ENCODE peak calls at places on chromosomes 11 and 22, in four cellular contexts. S, N, T and M are unnamed samples.

GRCh38 chr22:46547179-46547882 is 9.9 kb upstream of the CELSR1 start:
- DNase-seq in S (no peak), N (no peak), T (peak; percentile 66), M (no peak)

GRCh38 chr22:22235564-22235963 is 9.0 kb upstream of the VPREB1 start:
- DNase-seq in S (no peak), N (peak; percentile 65), T (peak; percentile 56), M (no peak)

GRCh38 chr11:120236169-120237107 is 3.5 kb upstream of the POU2F3 start:
- DNase-seq in S (no peak), N (no peak), T (no peak), M (no peak)

GRCh38 chr22:39535302-39535805 is 2.8 kb upstream of the RPS19BP1 start:
- DNase-seq in S (no peak), N (no peak), T (peak; percentile 50), M (no peak)

GRCh38 chr11:1299621-1300020 is 9.8 kb downstream of the TOLLIP start:
- DNase-seq in S (no peak), N (no peak), T (no peak), M (no peak)

GRCh38 chr11:94771390-94771789 is 3.2 kb downstream of the AMOTL1 start:
- DNase-seq in S (no peak), N (no peak), T (no peak), M (no peak)

GRCh38 chr22:29702025-29702930 is 17.5 kb upstream of the CABP7 start:
- DNase-seq in S (peak; percentile 41), N (no peak), T (no peak), M (no peak)

GRCh38 chr11:104925850-104926249 is 27.6 kb upstream of the CASP12 start:
- DNase-seq in S (no peak), N (no peak), T (no peak), M (no peak)

GRCh38 chr22:50627452-50627913 is 469 bp downstream of the ARSA start:
- DNase-seq in S (no peak), N (no peak), T (no peak), M (no peak)

GRCh38 chr11:117345039-117345438 is 17.4 kb downstream of the CEP164 start:
- DNase-seq in S (no peak), N (no peak), T (no peak), M (no peak)

GRCh38 chr22:26174280-26174679 is 5.0 kb downstream of the SEZ6L start:
- DNase-seq in S (no peak), N (no peak), T (peak; percentile 59), M (no peak)

GRCh38 chr11:12845739-12846358 is 163.3 kb upstream of the RASSF10 start:
- DNase-seq in S (peak; percentile 74), N (no peak), T (no peak), M (no peak)

GRCh38 chr22:39721456-39722325 is 151.1 kb downstream of the CACNA1I start:
- DNase-seq in S (no peak), N (no peak), T (no peak), M (no peak)

GRCh38 chr11:68501813-68502212 is 41.3 kb downstream of the PPP6R3 start:
- DNase-seq in S (no peak), N (no peak), T (no peak), M (no peak)

GRCh38 chr11:111066861-111067260 is 178.7 kb upstream of the POU2AF2 start:
- DNase-seq in S (no peak), N (no peak), T (no peak), M (no peak)

GRCh38 chr11:2523821-2524391 is 79.1 kb downstream of the KCNQ1 start:
- DNase-seq in S (no peak), N (no peak), T (peak; percentile 5), M (no peak)

GRCh38 chr22:45179276-45180049 is 15.7 kb downstream of the NUP50 start:
- DNase-seq in S (no peak), N (no peak), T (no peak), M (no peak)

GRCh38 chr11:4511267-4511666 is 28.8 kb downstream of the OR52K1 start:
- DNase-seq in S (no peak), N (no peak), T (no peak), M (no peak)

GRCh38 chr11:38990841-38991240 is 2392.8 kb upstream of the RAG2 start:
- DNase-seq in S (no peak), N (no peak), T (no peak), M (no peak)

GRCh38 chr11:132685174-132685611 is 847.1 kb downstream of the OPCML start:
- DNase-seq in S (no peak), N (no peak), T (no peak), M (no peak)

GRCh38 chr11:132504501-132505041 is 1027.7 kb downstream of the OPCML start:
- DNase-seq in S (no peak), N (no peak), T (no peak), M (no peak)

GRCh38 chr11:27870985-27871485 is 170.8 kb upstream of the BDNF start:
- DNase-seq in S (no peak), N (no peak), T (no peak), M (no peak)

GRCh38 chr11:131193101-131193501 is 177.3 kb upstream of the NTM start:
- DNase-seq in S (no peak), N (no peak), T (no peak), M (no peak)

GRCh38 chr22:41739576-41739975 is 40.3 kb downstream of the MEI1 start:
- DNase-seq in S (no peak), N (no peak), T (no peak), M (no peak)

GRCh38 chr11:128336203-128336602 is 251.2 kb downstream of the ETS1 start:
- DNase-seq in S (no peak), N (no peak), T (no peak), M (no peak)

GRCh38 chr11:114678125-114679036 is at the start of gene NXPE2:
- DNase-seq in S (no peak), N (no peak), T (no peak), M (no peak)

GRCh38 chr11:126519653-126520573 is 164.4 kb downstream of the ST3GAL4 start:
- DNase-seq in S (no peak), N (no peak), T (no peak), M (no peak)

GRCh38 chr22:48391171-48391711 is 1436.4 kb downstream of the BRD1 start:
- DNase-seq in S (no peak), N (no peak), T (no peak), M (no peak)

GRCh38 chr11:14617241-14618027 is 26.2 kb upstream of the PDE3B start:
- DNase-seq in S (no peak), N (no peak), T (no peak), M (no peak)

GRCh38 chr11:106172389-106172991 is 95.0 kb downstream of the AASDHPPT start:
- DNase-seq in S (no peak), N (no peak), T (no peak), M (no peak)

GRCh38 chr22:21003782-21004181 is 1.9 kb upstream of the THAP7 start:
- DNase-seq in S (no peak), N (no peak), T (no peak), M (no peak)